ENCODE peak calls at places on chromosomes 7 and 10, in five cellular contexts. T is H1, K is pancreas, Q is Karpas-422, F is fibroblast of lung. G is an unnamed sample.

GRCh38 chr7:153887756-153888591 is 164.2 kb upstream of the DPP6 start:
- DNase-seq in K (no peak), T (peak; percentile 72), F (no peak), Q (no peak), G (no peak)

GRCh38 chr10:10598297-10598696 is 419.4 kb upstream of the CELF2 start:
- DNase-seq in K (no peak), T (no peak), F (no peak), Q (peak; percentile 46), G (peak; percentile 19)

GRCh38 chr10:59708816-59709471 is 706 bp downstream of the SLC16A9 start:
- DNase-seq in T (peak; percentile 71), Q (no peak), F (no peak), K (peak; percentile 26), G (no peak)

GRCh38 chr7:151631968-151632749 is 112.5 kb upstream of the RHEB start:
- DNase-seq in T (peak; percentile 88), F (peak; percentile 69), Q (peak; percentile 82), K (peak; percentile 94), G (peak; percentile 86)

GRCh38 chr10:22333667-22334282 is 11.5 kb upstream of the SPAG6 start:
- DNase-seq in Q (no peak), T (no peak), K (no peak), F (no peak), G (no peak)

GRCh38 chr10:122258136-122259074 is 12.7 kb upstream of the BTBD16 start:
- DNase-seq in T (no peak), K (no peak), Q (no peak), F (peak; percentile 40), G (no peak)

GRCh38 chr10:114328876-114329275 is 75.4 kb downstream of the AFAP1L2 start:
- DNase-seq in K (no peak), T (no peak), F (no peak), Q (no peak), G (no peak)

GRCh38 chr7:130894146-130895005 is 160.4 kb upstream of the KLF14 start:
- DNase-seq in F (peak; percentile 72), Q (no peak), T (no peak), K (peak; percentile 72), G (no peak)

GRCh38 chr10:16521311-16522016 is at the start of gene C1QL3:
- DNase-seq in F (peak; percentile 42), T (peak; percentile 60), Q (no peak), K (peak; percentile 18), G (no peak)

GRCh38 chr10:116665541-116666125 is 44.9 kb downstream of the PNLIPRP2 start:
- DNase-seq in Q (no peak), F (peak; percentile 2), K (no peak), T (peak; percentile 42), G (no peak)

GRCh38 chr10:22959292-22959691 is 31.4 kb downstream of the ARMC3 start:
- DNase-seq in F (no peak), T (no peak), K (no peak), Q (no peak), G (no peak)

GRCh38 chr10:46019541-46020343 is 10.7 kb downstream of the NCOA4 start:
- DNase-seq in T (no peak), K (no peak), F (no peak), Q (peak; percentile 92), G (peak; percentile 86)

GRCh38 chr7:77409005-77409738 is 7.0 kb downstream of the GSAP start:
- DNase-seq in T (no peak), K (no peak), F (peak; percentile 57), Q (no peak), G (no peak)

GRCh38 chr7:16801111-16801542 is 3.7 kb downstream of the AGR2 start:
- DNase-seq in K (no peak), Q (peak; percentile 74), T (no peak), F (peak; percentile 67), G (peak; percentile 43)

GRCh38 chr10:95324436-95325268 is 33.8 kb upstream of the PDLIM1 start:
- DNase-seq in K (no peak), F (no peak), T (no peak), Q (no peak), G (no peak)

GRCh38 chr7:28573751-28574295 is 161.5 kb downstream of the CREB5 start:
- DNase-seq in Q (peak; percentile 84), F (peak; percentile 8), T (no peak), K (no peak), G (peak; percentile 26)

GRCh38 chr7:97024209-97025129 is at the start of gene DLX5:
- DNase-seq in Q (no peak), F (peak; percentile 15), T (peak; percentile 87), K (no peak), G (no peak)

GRCh38 chr7:54615-55014 is 137.8 kb upstream of the FAM20C start:
- DNase-seq in T (no peak), K (no peak), F (no peak), Q (no peak), G (no peak)

GRCh38 chr10:124106241-124106905 is 13.0 kb upstream of the CHST15 start:
- DNase-seq in K (peak; percentile 79), Q (peak; percentile 42), T (no peak), F (peak; percentile 92), G (peak; percentile 86)

GRCh38 chr10:127738512-127739424 is 1.8 kb downstream of the FOXI2 start:
- DNase-seq in K (peak; percentile 12), T (peak; percentile 58), F (no peak), Q (no peak), G (no peak)

GRCh38 chr7:4067476-4067760 is 614.7 kb upstream of the FOXK1 start:
- DNase-seq in T (no peak), F (no peak), K (no peak), Q (no peak), G (no peak)

GRCh38 chr7:9106747-9107146 is 673.3 kb downstream of the NXPH1 start:
- DNase-seq in Q (no peak), K (no peak), F (no peak), T (no peak), G (no peak)

GRCh38 chr7:118195837-118196474 is 12.0 kb downstream of the LSM8 start:
- DNase-seq in T (peak; percentile 55), K (no peak), F (peak; percentile 75), Q (peak; percentile 85), G (peak; percentile 75)

GRCh38 chr10:104895541-104895940 is 254.5 kb downstream of the SORCS3 start:
- DNase-seq in T (no peak), F (no peak), K (no peak), Q (no peak), G (no peak)

GRCh38 chr10:48976208-48976607 is 36.6 kb upstream of the LRRC18 start:
- DNase-seq in K (no peak), T (no peak), Q (no peak), F (peak; percentile 4), G (peak; percentile 49)

GRCh38 chr10:65570143-65571010 is 1355.5 kb upstream of the LRRTM3 start:
- DNase-seq in Q (no peak), T (peak; percentile 71), K (peak; percentile 52), F (peak; percentile 44), G (no peak)

GRCh38 chr7:38950309-38950708 is 27.4 kb upstream of the POU6F2 start:
- DNase-seq in F (peak; percentile 23), K (no peak), Q (no peak), T (no peak), G (no peak)

GRCh38 chr7:85186521-85187241 is at the start of gene SEMA3D:
- DNase-seq in T (peak; percentile 90), Q (no peak), F (peak; percentile 87), K (peak; percentile 67), G (no peak)

GRCh38 chr7:88818552-88818951 is 23.0 kb upstream of the TEX47 start:
- DNase-seq in Q (no peak), T (no peak), K (no peak), F (no peak), G (no peak)

GRCh38 chr7:90246184-90246583 is 1.2 kb downstream of the CFAP69 start:
- DNase-seq in K (no peak), T (peak; percentile 54), Q (no peak), F (peak; percentile 61), G (no peak)

GRCh38 chr7:128792471-128793183 is 859 bp downstream of the CCDC136 start:
- DNase-seq in F (no peak), Q (no peak), K (no peak), T (no peak), G (peak; percentile 17)

GRCh38 chr10:4677296-4678021 is 148.5 kb upstream of the AKR1E2 start:
- DNase-seq in Q (no peak), T (no peak), F (peak; percentile 94), K (no peak), G (no peak)

GRCh38 chr7:132141109-132141508 is 435.2 kb downstream of the PLXNA4 start:
- DNase-seq in T (no peak), K (no peak), Q (no peak), F (peak; percentile 17), G (no peak)

GRCh38 chr7:111380945-111381344 is 181.3 kb downstream of the IMMP2L start:
- DNase-seq in T (no peak), K (no peak), F (no peak), Q (no peak), G (no peak)

GRCh38 chr7:23020742-23021401 is 6.9 kb upstream of the HYCC1 start:
- DNase-seq in Q (no peak), K (no peak), T (no peak), F (peak; percentile 98), G (no peak)

DNA sequence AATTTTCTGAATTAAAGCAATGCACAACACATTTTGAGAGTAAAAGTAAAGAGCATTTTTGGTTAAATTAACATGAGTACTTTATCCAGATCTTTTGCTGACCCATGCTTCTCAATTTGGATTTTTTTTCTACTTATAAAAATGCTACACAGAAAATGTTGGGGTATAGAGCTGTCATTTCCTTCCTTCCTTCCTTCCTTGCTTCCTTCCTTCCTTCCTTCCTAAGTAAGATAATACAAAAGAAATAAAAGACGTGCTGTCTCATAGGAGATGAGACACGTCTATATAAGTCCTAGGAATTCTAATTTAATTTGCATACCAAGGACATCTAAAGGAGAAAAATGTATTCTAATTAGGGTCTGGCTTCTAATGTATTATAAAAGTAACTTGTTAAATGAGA is 31.0 kb upstream of the CAV2 start:
- DNase-seq in Q (no peak), T (no peak), F (no peak), K (no peak), G (no peak)
- H3K4me1 ChIP-seq in Q (no peaks in the 10 kb centered on the region), T (no peaks in the 10 kb centered on the region), F (peaks cover 3% of the 10 kb centered on the region), K (no peaks in the 10 kb centered on the region), G (peaks cover 6% of the 10 kb centered on the region)

DNA sequence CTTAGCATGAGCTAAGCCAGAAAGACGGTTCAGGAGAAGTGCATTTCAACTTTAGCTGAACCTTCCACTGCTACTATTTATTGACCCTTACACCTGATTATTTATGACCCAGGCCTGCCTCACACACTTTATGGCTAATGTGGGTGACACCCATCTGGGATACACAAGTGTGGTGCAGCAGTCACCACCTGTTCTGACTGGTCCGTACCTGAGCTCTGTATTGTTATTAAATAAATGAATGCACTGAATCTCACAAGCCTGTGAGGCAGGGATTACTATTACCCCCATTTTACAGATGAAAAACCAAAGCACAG is 1.5 kb downstream of the ANXA11 start:
- DNase-seq in T (no peak), F (no peak), K (no peak), Q (no peak), G (no peak)
- H3K4me1 ChIP-seq in T (peaks cover 16% of the 10 kb centered on the region), F (peaks cover 29% of the 10 kb centered on the region), K (peaks cover 41% of the 10 kb centered on the region), Q (peaks cover 34% of the 10 kb centered on the region), G (peaks cover 58% of the 10 kb centered on the region)

GRCh38 chr7:137001041-137001440 is 132.6 kb downstream of the CHRM2 start:
- DNase-seq in F (peak; percentile 57), T (no peak), K (no peak), Q (no peak), G (no peak)
- H3K4me1 ChIP-seq in F (peaks cover 10% of the 10 kb centered on the region), T (no peaks in the 10 kb centered on the region), K (no peaks in the 10 kb centered on the region), Q (no peaks in the 10 kb centered on the region), G (no peaks in the 10 kb centered on the region)

DNA sequence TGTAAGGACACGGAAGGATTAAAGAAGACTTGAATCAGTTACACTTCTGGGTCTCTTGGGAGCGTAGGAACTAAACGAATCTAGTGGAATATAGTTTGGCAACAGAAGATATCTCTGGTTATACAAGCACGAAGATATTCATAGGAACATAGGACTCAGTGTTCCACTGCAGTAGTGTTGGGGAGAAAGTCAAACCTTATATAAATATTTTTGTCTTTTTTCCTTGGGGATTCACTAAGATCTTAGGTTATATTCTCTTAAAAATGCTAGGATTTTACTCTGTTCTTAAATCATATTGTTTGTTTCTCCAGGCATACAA is 21.4 kb downstream of the PRKAR2B start:
- DNase-seq in F (no peak), Q (no peak), K (no peak), T (no peak), G (no peak)
- H3K4me1 ChIP-seq in F (peaks cover 2% of the 10 kb centered on the region), Q (no peaks in the 10 kb centered on the region), K (no peaks in the 10 kb centered on the region), T (peaks cover 14% of the 10 kb centered on the region), G (peaks cover 74% of the 10 kb centered on the region)